ENCODE peak calls at places on chromosomes 12 and 14, in four cellular contexts. One of them, this sample, is unnamed.
A peak's percentile ranks its signal among the peaks of the same experiment; 100 is the strongest.

GRCh38 chr14:65824285-65824977 is 411.9 kb downstream of the FUT8 start:
- DNase-seq in neural crest cell: peak; percentile 67
- DNase-seq in neural progenitor cell: peak; percentile 79
- DNase-seq in A549: peak; percentile 69
- DNase-seq in this sample: no peak

GRCh38 chr12:49260165-49260564 is 4.7 kb upstream of the TUBA1C start:
- DNase-seq in A549: no peak
- DNase-seq in neural progenitor cell: no peak
- DNase-seq in neural crest cell: no peak
- DNase-seq in this sample: no peak

GRCh38 chr12:11622774-11623375 is 26.6 kb upstream of the ETV6 start:
- DNase-seq in A549: no peak
- DNase-seq in neural crest cell: no peak
- DNase-seq in neural progenitor cell: no peak
- DNase-seq in this sample: no peak

GRCh38 chr14:53744846-53745245 is 211.8 kb downstream of the BMP4 start:
- DNase-seq in A549: no peak
- DNase-seq in neural crest cell: no peak
- DNase-seq in neural progenitor cell: no peak
- DNase-seq in this sample: no peak

GRCh38 chr14:88516742-88517418 is 37.9 kb downstream of the PTPN21 start:
- DNase-seq in neural progenitor cell: peak; percentile 81
- DNase-seq in A549: no peak
- DNase-seq in neural crest cell: no peak
- DNase-seq in this sample: no peak

GRCh38 chr12:6376079-6376941 is 947 bp upstream of the SCNN1A start:
- DNase-seq in A549: peak; percentile 78
- DNase-seq in neural crest cell: no peak
- DNase-seq in neural progenitor cell: peak; percentile 87
- DNase-seq in this sample: no peak

GRCh38 chr12:104303538-104304151 is at the start of gene EID3:
- DNase-seq in neural progenitor cell: peak; percentile 84
- DNase-seq in neural crest cell: peak; percentile 55
- DNase-seq in A549: peak; percentile 90
- DNase-seq in this sample: peak; percentile 87

GRCh38 chr14:102568115-102568614 is 24.3 kb upstream of the RCOR1 start:
- DNase-seq in A549: peak; percentile 50
- DNase-seq in neural crest cell: no peak
- DNase-seq in neural progenitor cell: no peak
- DNase-seq in this sample: no peak

GRCh38 chr14:54083549-54084239 is 127.1 kb upstream of the BMP4 start:
- DNase-seq in neural progenitor cell: no peak
- DNase-seq in A549: no peak
- DNase-seq in neural crest cell: no peak
- DNase-seq in this sample: no peak

GRCh38 chr14:97641827-97642226 is 844.6 kb downstream of the VRK1 start:
- DNase-seq in A549: no peak
- DNase-seq in neural progenitor cell: no peak
- DNase-seq in neural crest cell: no peak
- DNase-seq in this sample: no peak

GRCh38 chr14:67413806-67414769 is 2.1 kb upstream of the PLEK2 start:
- DNase-seq in neural progenitor cell: no peak
- DNase-seq in A549: peak; percentile 79
- DNase-seq in neural crest cell: no peak
- DNase-seq in this sample: no peak

GRCh38 chr14:23478109-23478698 is 8.7 kb downstream of the NGDN start:
- DNase-seq in neural progenitor cell: peak; percentile 63
- DNase-seq in A549: peak; percentile 71
- DNase-seq in neural crest cell: peak; percentile 54
- DNase-seq in this sample: no peak

GRCh38 chr12:49537709-49538601 is 875 bp upstream of the KCNH3 start:
- DNase-seq in neural crest cell: no peak
- DNase-seq in neural progenitor cell: peak; percentile 76
- DNase-seq in A549: no peak
- DNase-seq in this sample: peak; percentile 81

GRCh38 chr12:29743801-29744200 is 39.9 kb downstream of the TMTC1 start:
- DNase-seq in neural progenitor cell: no peak
- DNase-seq in A549: no peak
- DNase-seq in neural crest cell: no peak
- DNase-seq in this sample: no peak

GRCh38 chr12:15163577-15163976 is 57.6 kb downstream of the RERG start:
- DNase-seq in neural progenitor cell: no peak
- DNase-seq in neural crest cell: no peak
- DNase-seq in A549: no peak
- DNase-seq in this sample: no peak

GRCh38 chr12:113048716-113049127 is 7.8 kb upstream of the DTX1 start:
- DNase-seq in neural progenitor cell: peak; percentile 85
- DNase-seq in A549: peak; percentile 73
- DNase-seq in neural crest cell: peak; percentile 53
- DNase-seq in this sample: peak; percentile 54

GRCh38 chr12:95115641-95116040 is 42.2 kb upstream of the NR2C1 start:
- DNase-seq in neural progenitor cell: no peak
- DNase-seq in neural crest cell: no peak
- DNase-seq in A549: no peak
- DNase-seq in this sample: no peak

GRCh38 chr12:95116773-95117172 is 43.4 kb upstream of the NR2C1 start:
- DNase-seq in neural crest cell: no peak
- DNase-seq in A549: peak; percentile 61
- DNase-seq in neural progenitor cell: no peak
- DNase-seq in this sample: no peak

GRCh38 chr12:95118138-95118787 is 44.8 kb upstream of the NR2C1 start:
- DNase-seq in A549: peak; percentile 80
- DNase-seq in neural progenitor cell: no peak
- DNase-seq in neural crest cell: no peak
- DNase-seq in this sample: no peak

GRCh38 chr12:95116341-95116740 is 42.9 kb upstream of the NR2C1 start:
- DNase-seq in A549: no peak
- DNase-seq in neural progenitor cell: no peak
- DNase-seq in neural crest cell: no peak
- DNase-seq in this sample: no peak

DNA sequence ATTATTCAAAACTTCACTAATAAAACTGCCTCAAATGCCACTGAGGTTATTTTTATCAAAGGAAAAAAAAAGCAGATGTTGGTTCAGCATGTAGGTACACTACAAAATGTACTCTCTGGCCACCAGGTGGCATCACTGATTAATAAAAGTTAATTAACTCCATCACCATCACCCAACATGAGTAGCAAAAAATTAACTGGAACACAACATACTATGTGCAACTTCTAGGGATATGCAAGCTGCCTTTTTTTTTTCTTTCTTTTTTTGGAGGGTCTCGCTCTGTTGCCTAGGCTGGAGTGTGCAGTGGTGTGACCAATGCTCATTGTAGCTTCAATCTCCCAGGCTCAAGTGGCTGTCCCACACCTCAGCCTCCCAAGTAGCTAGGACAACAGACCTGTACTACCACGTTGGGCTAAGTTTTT is 43.8 kb upstream of the NR2C1 start:
- DNase-seq in A549: peak; percentile 82
- DNase-seq in neural progenitor cell: peak; percentile 83
- DNase-seq in neural crest cell: peak; percentile 45
- DNase-seq in this sample: no peak
- TF ChIP-seq CTCF in A549: peak; percentile 83
- TF ChIP-seq CTCF in neural progenitor cell: peak; percentile 78
- TF ChIP-seq CTCF in neural crest cell: peak; percentile 87
- TF ChIP-seq CTCF in this sample: peak; percentile 81

GRCh38 chr14:31781578-31781977 is 220.4 kb downstream of the NUBPL start:
- DNase-seq in A549: peak; percentile 26
- DNase-seq in neural crest cell: no peak
- DNase-seq in neural progenitor cell: no peak
- DNase-seq in this sample: no peak

GRCh38 chr14:31792726-31793125 is 231.5 kb downstream of the NUBPL start:
- DNase-seq in neural crest cell: no peak
- DNase-seq in A549: no peak
- DNase-seq in neural progenitor cell: no peak
- DNase-seq in this sample: no peak

GRCh38 chr14:31788340-31788739 is 227.1 kb downstream of the NUBPL start:
- DNase-seq in neural progenitor cell: no peak
- DNase-seq in neural crest cell: no peak
- DNase-seq in A549: peak; percentile 1
- DNase-seq in this sample: no peak

GRCh38 chr14:31785574-31785973 is 224.4 kb downstream of the NUBPL start:
- DNase-seq in neural progenitor cell: no peak
- DNase-seq in A549: no peak
- DNase-seq in neural crest cell: no peak
- DNase-seq in this sample: no peak

DNA sequence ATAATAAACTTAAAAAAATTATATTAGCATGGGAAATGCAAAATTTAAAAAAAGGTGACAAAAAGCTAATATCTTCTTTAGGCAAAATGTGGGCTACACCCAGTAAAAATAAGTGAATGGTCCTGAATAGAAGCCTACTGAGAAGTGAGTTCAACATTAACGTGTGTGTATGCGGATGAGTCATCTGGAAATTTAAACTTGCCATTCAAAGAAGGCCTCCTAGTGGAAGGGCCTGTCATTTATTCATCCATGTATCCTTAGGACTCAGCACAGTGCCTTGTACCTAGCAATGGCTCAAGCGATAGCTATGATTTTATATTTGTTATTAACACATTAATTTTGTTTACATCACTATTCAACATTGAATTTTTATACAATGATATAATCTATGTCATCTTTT is 226.2 kb downstream of the NUBPL start:
- DNase-seq in neural crest cell: no peak
- DNase-seq in neural progenitor cell: no peak
- DNase-seq in A549: peak; percentile 50
- DNase-seq in this sample: no peak
- TF ChIP-seq CTCF in neural crest cell: peak; percentile 22
- TF ChIP-seq CTCF in neural progenitor cell: no peak
- TF ChIP-seq CTCF in A549: peak; percentile 13
- TF ChIP-seq CTCF in this sample: no peak

GRCh38 chr12:123026094-123026853 is 45.8 kb downstream of the ARL6IP4 start:
- DNase-seq in neural progenitor cell: no peak
- DNase-seq in neural crest cell: no peak
- DNase-seq in A549: no peak
- DNase-seq in this sample: no peak
- TF ChIP-seq CTCF in neural progenitor cell: no peak
- TF ChIP-seq CTCF in neural crest cell: no peak
- TF ChIP-seq CTCF in A549: no peak
- TF ChIP-seq CTCF in this sample: no peak

DNA sequence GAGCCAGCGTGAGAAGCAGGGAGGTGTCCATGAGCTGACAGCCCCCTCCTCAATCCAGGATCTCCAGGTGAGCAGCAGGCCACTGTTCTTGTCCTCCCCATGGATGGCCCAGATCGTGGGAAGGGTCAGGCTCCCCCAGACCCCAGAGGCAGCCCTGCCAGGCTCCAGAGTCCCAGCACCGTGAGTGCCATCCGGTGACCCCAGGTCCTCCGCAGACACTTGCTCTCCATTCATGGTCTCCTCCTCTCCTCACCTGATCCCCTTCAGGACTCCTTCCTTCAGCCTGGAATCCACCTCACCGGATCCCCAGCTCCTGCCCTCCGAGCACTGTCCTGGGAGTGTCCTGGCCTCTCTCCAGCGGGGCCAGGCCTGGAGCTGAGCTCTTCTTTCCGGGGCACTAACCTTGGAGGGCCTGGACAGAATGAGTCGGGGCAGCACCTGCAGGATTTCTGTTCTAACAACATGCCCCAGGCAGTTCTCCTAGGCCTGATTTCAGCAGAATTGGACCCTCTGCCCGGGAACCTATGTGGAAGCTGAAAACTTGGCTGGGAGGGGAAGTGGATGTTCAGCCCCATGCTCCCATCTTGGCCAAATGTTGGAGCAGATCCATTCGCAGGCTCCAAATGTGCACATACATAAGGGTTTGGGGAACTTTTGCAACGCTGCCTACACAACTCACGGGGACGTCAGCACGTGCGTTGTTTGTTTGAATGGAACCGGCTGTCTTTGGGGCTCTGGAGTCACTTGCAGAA is 341.6 kb upstream of the SFSWAP start:
- DNase-seq in neural progenitor cell: no peak
- DNase-seq in neural crest cell: no peak
- DNase-seq in A549: no peak
- DNase-seq in this sample: no peak
- TF ChIP-seq CTCF in neural progenitor cell: no peak
- TF ChIP-seq CTCF in neural crest cell: no peak
- TF ChIP-seq CTCF in A549: no peak
- TF ChIP-seq CTCF in this sample: no peak